ENCODE peak calls at places on chromosomes 3 and 15, in six cellular contexts. A is upper lobe of right lung, B is MM.1S, L is NT2/D1, G is fibroblast of villous mesenchyme, F is sigmoid colon. V is an unnamed sample.

GRCh38 chr3:66588340-66588847 is 87.6 kb upstream of the LRIG1 start:
- DNase-seq in A (no peak), B (no peak), L (no peak), G (peak; percentile 81), F (no peak), V (peak; percentile 42)

GRCh38 chr15:74843891-74844299 is 939 bp upstream of the ULK3 start:
- DNase-seq in A (no peak), B (no peak), L (no peak), G (no peak), F (no peak), V (no peak)

GRCh38 chr3:189947948-189948723 is 172.6 kb downstream of the P3H2 start:
- DNase-seq in A (no peak), B (peak; percentile 45), L (no peak), G (peak; percentile 37), F (no peak), V (peak; percentile 49)

GRCh38 chr3:101158374-101158773 is 162.0 kb downstream of the IMPG2 start:
- DNase-seq in A (no peak), B (no peak), L (no peak), G (no peak), F (no peak), V (no peak)

GRCh38 chr3:102441832-102442231 is 7.0 kb downstream of the ZPLD1 start:
- DNase-seq in A (no peak), B (no peak), L (peak; percentile 6), G (peak; percentile 66), F (no peak), V (no peak)

GRCh38 chr3:128432898-128433629 is 33.6 kb downstream of the DNAJB8 start:
- DNase-seq in A (no peak), B (no peak), L (no peak), G (no peak), F (no peak), V (no peak)

GRCh38 chr3:97810779-97811390 is 10.9 kb upstream of the CRYBG3 start:
- DNase-seq in A (no peak), B (no peak), L (no peak), G (no peak), F (no peak), V (peak; percentile 49)

GRCh38 chr3:127291611-127292010 is 3.8 kb upstream of the PRR20G start:
- DNase-seq in A (no peak), B (no peak), L (no peak), G (no peak), F (no peak), V (no peak)

GRCh38 chr15:85500060-85500708 is 119.8 kb downstream of the AKAP13 start:
- DNase-seq in A (no peak), B (no peak), L (no peak), G (peak; percentile 30), F (no peak), V (no peak)
- H3K4me3 ChIP-seq in A (no peak overlapping the region), B (no peak overlapping the region), L (no peak overlapping the region), G (no peak overlapping the region), F (no peak overlapping the region), V (no peak overlapping the region)

DNA sequence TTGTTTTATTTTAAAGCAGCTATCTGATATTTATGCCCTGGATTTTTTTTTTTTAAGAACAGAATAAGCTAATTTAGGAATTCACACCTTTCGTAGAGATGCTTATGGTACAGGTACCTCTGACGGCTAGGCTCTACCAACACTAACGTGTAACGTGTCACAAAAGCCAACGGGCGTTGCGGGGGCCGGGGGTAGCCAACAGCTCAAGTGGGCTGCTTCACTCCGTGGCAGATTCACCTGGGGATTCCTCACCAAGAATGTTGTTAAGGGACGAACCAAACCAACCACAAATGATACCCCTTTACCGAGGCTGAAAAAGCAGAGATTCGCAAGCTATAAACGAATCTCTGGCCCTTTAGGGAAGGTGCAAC is 1.0 kb downstream of the TMCC1 start:
- DNase-seq in A (no peak), B (peak; percentile 36), L (no peak), G (no peak), F (no peak), V (no peak)
- H3K4me3 ChIP-seq in A (peak overlapping the region; percentile 84), B (peak overlapping the region; percentile 97), L (peak overlapping the region; percentile 86), G (peak overlapping the region; percentile 86), F (peak overlapping the region; percentile 79), V (peak overlapping the region; percentile 81)

DNA sequence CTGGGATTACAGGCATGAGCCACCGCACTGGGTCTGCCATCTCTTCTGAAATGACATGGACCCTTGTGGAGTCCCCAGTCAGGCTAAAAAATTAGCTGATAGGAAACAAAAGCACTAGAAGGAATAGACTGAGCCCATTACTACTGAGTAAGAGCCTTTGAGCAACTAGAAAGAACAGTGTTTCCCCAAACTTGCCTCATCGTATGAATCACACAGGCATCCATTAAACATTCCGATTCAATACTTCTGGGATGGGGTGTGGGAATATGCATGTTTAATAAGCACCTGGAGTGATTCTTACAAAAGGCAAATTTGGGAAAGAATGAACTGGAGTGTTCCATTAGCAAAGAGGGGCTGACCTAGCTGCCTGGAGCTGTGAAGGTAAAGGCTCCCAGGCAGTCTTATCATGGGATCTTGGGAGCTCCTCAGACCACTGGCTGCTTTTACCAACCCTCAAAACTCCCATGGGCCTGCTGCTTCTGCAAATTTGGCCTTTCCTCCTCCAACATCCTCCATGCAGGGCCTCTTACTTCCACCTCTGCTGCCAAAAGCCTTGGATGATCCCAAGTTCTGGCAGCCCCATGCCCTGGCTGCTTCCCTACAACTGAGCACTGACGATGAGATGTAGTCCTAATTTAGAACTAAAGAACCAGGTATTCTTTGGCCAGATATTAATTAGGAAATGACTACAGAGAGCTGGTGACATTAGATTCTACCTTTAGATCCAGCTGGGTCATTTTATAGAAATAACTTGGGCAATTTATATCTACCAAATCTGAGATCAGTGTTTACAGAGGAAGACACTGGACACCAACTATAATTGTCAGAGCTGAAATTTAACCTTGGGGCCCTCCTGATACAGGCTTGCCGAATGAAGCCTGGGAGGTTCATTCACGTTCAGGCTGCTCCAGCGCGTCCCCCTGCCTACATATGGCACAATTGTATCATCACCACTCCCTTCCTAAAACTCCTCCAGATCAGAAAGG is 11.1 kb upstream of the HOMER2 start:
- DNase-seq in A (no peak), B (no peak), L (peak; percentile 72), G (no peak), F (no peak), V (no peak)
- H3K4me3 ChIP-seq in A (no peak overlapping the region), B (no peak overlapping the region), L (no peak overlapping the region), G (no peak overlapping the region), F (no peak overlapping the region), V (no peak overlapping the region)

DNA sequence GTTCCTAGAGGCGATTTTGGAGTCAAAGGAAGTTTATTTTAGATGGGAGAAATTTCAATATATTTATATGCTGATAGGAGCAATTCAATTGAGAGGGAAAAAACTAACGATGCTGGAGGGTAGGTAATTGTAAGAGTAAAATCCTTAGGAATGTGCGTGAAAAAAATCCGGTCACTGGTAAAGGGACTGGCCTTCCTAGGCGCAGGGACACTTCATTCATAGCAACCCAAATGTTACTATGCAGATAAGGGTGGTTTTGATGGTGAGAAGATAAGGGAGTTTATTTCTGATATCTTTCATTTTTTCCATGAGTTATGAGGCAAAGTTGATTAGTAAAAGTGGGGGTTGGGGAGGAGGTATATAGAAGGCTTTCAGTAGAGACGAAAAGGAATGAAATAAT is 1.1 kb upstream of the PIAS1 start:
- DNase-seq in A (no peak), B (no peak), L (no peak), G (no peak), F (no peak), V (no peak)
- H3K4me3 ChIP-seq in A (no peak overlapping the region), B (no peak overlapping the region), L (no peak overlapping the region), G (no peak overlapping the region), F (no peak overlapping the region), V (no peak overlapping the region)

GRCh38 chr15:56802164-56802563 is 68.9 kb upstream of the ZNF280D start:
- DNase-seq in A (no peak), B (no peak), L (no peak), G (no peak), F (no peak), V (no peak)

GRCh38 chr15:56804908-56805307 is 71.6 kb upstream of the ZNF280D start:
- DNase-seq in A (no peak), B (no peak), L (no peak), G (no peak), F (no peak), V (peak; percentile 59)

GRCh38 chr15:56806147-56806536 is 72.8 kb upstream of the ZNF280D start:
- DNase-seq in A (no peak), B (no peak), L (no peak), G (no peak), F (no peak), V (no peak)

GRCh38 chr15:56805466-56806146 is 72.3 kb upstream of the ZNF280D start:
- DNase-seq in A (no peak), B (no peak), L (no peak), G (peak; percentile 74), F (no peak), V (peak; percentile 93)

GRCh38 chr15:56804279-56804678 is 71.0 kb upstream of the ZNF280D start:
- DNase-seq in A (no peak), B (no peak), L (no peak), G (no peak), F (no peak), V (no peak)
- H3K4me3 ChIP-seq in A (no peak overlapping the region), B (peak overlapping the region; percentile 17), L (no peak overlapping the region), G (no peak overlapping the region), F (no peak overlapping the region), V (no peak overlapping the region)

V was measured in cardiac fibroblast.